ENCODE peak calls at places on chromosomes 13 and 19, in four cellular contexts. K is cardiac fibroblast, J is stomach, B is fibroblast of lung. H is an unnamed sample.

GRCh38 chr13:97273341-97273831 is 51.3 kb downstream of the MBNL2 start:
- DNase-seq in B (no peak), J (no peak), K (peak), H (peak)

GRCh38 chr19:43699506-43700367 is 16.1 kb upstream of the IRGC start:
- DNase-seq in K (peak), B (peak), J (peak), H (peak)

GRCh38 chr19:19113040-19113541 is 25.2 kb downstream of the TMEM161A start:
- DNase-seq in J (no peak), B (peak), K (peak), H (peak)

GRCh38 chr19:17522988-17523872 is 11.8 kb downstream of the PGLS start:
- DNase-seq in J (peak), K (no peak), B (no peak), H (no peak)

GRCh38 chr19:15249912-15250634 is 17.8 kb upstream of the EPHX3 start:
- DNase-seq in K (peak), B (peak), J (no peak), H (peak)

GRCh38 chr19:17455711-17456123 is 5.0 kb downstream of the NXNL1 start:
- DNase-seq in K (no peak), J (peak), B (no peak), H (no peak)

GRCh38 chr13:50387124-50387581 is 371.9 kb downstream of the KCNRG start:
- DNase-seq in B (peak), J (peak), K (peak), H (no peak)

GRCh38 chr13:95020298-95020987 is 280.8 kb downstream of the ABCC4 start:
- DNase-seq in J (no peak), B (peak), K (peak), H (peak)

GRCh38 chr19:41649827-41650226 is 23.0 kb upstream of the CEACAM4 start:
- DNase-seq in J (no peak), B (no peak), K (peak), H (no peak)

GRCh38 chr19:49591731-49592485 is 926 bp downstream of the PRR12 start:
- DNase-seq in B (peak), K (peak), J (peak), H (no peak)

GRCh38 chr13:40518481-40518882 is 148.0 kb downstream of the FOXO1 start:
- DNase-seq in J (peak), B (no peak), K (no peak), H (no peak)

GRCh38 chr13:44108345-44108858 is 228.7 kb downstream of the LACC1 start:
- DNase-seq in J (peak), K (no peak), B (no peak), H (no peak)

DNA sequence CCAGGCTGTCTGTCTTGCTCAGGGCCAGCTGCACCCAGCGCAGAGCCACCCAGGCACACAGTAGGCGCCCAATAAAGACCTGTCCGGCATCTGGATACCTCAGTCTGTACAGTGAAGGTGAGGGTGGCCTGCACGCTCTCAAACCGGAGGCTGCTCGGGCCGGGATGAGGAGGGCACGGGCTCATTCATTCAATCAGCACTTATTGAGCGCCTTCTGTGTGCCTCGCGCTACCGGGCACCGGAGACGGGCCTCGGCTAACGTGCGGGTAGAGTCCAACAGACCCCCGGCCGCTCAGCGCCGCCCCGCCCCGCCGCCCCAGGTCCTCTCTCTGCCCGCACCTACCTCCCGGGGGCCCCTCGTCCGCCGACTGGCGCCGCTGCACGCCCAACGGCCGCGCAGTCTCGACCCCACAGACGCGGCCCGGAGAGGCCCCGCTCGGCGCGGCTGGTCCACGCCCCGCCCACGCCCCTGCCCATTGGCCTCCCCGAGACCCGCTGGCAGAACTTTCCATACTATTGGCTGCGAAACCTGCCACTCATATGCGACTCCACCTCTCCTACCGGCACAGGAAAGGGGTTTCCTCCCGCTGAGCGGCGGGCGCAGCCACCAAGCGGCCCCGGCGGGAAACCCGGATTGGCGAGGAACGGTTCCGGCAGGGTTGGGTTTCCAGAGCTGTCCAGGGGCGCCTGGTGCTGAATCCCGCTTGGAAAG is at the start of gene SLC39A3:
- DNase-seq in J (peak), B (peak), K (peak), H (peak)
- TF ChIP-seq CTCF in J (no peak), B (peak), K (peak), H (no peak)

DNA sequence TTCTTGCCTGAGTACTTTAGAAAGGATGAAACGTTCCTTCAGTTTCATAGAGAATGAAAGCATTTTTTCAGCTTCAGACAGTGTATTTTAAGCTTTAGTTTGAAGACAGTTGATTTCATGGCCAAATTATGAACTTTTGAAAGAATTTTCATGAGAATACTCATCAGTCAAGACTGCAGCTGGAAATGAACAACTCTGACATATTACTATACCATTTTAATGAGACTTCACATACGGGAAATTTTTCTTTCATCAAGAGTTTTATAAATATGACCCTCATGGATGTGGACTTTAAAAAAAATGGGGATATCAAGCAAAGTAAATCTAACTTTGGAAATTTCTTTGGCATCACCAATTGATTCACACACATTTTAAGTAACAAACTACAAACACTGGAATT is 6.4 kb downstream of the LATS2 start:
- DNase-seq in B (no peak), J (no peak), K (peak), H (no peak)
- H3K4me3 ChIP-seq in B (peak), J (no peak), K (no peak), H (no peak)

GRCh38 chr19:53076984-53077383 is 26.2 kb downstream of the ZNF160 start:
- DNase-seq in K (peak), J (no peak), B (peak), H (peak)
- TF ChIP-seq CTCF in K (peak), J (no peak), B (peak), H (peak)

GRCh38 chr19:55310498-55310897 is 14.6 kb downstream of the TMEM150B start:
- DNase-seq in K (no peak), J (no peak), B (no peak), H (no peak)
- H3K4me3 ChIP-seq in K (no peak), J (no peak), B (no peak), H (no peak)